ENCODE peak calls at places on chromosomes 4 and X, in four cellular contexts. One of them, this sample, is unnamed.

GRCh38 chrX:83469551-83469950 is 38.5 kb upstream of the POU3F4 start:
- DNase-seq in Panc1: peak
- DNase-seq in HepG2: peak
- DNase-seq in HCT116: no peak
- DNase-seq in this sample: no peak

GRCh38 chrX:106670631-106671030 is 55.9 kb upstream of the RNF128 start:
- DNase-seq in HepG2: no peak
- DNase-seq in Panc1: no peak
- DNase-seq in HCT116: no peak
- DNase-seq in this sample: no peak

GRCh38 chr4:169398294-169398693 is 127.5 kb upstream of the SH3RF1 start:
- DNase-seq in HCT116: no peak
- DNase-seq in HepG2: no peak
- DNase-seq in Panc1: no peak
- DNase-seq in this sample: no peak

GRCh38 chrX:74422029-74422352 is 698 bp downstream of the SLC16A2 start:
- DNase-seq in HCT116: no peak
- DNase-seq in HepG2: no peak
- DNase-seq in Panc1: no peak
- DNase-seq in this sample: no peak

GRCh38 chrX:140157611-140158010 is 192.3 kb upstream of the CXorf66 start:
- DNase-seq in Panc1: no peak
- DNase-seq in HCT116: no peak
- DNase-seq in HepG2: no peak
- DNase-seq in this sample: no peak

GRCh38 chrX:44303119-44303518 is 40.4 kb downstream of the EFHC2 start:
- DNase-seq in HepG2: no peak
- DNase-seq in HCT116: no peak
- DNase-seq in Panc1: no peak
- DNase-seq in this sample: peak

GRCh38 chr4:87886083-87886482 is 53.3 kb downstream of the MEPE start:
- DNase-seq in HCT116: no peak
- DNase-seq in HepG2: no peak
- DNase-seq in Panc1: no peak
- DNase-seq in this sample: no peak

GRCh38 chr4:30870513-30870912 is 150.3 kb downstream of the PCDH7 start:
- DNase-seq in Panc1: no peak
- DNase-seq in HepG2: no peak
- DNase-seq in HCT116: peak
- DNase-seq in this sample: no peak

GRCh38 chr4:118848242-118848641 is 12.3 kb upstream of the SEC24D start:
- DNase-seq in HCT116: no peak
- DNase-seq in HepG2: no peak
- DNase-seq in Panc1: no peak
- DNase-seq in this sample: no peak

GRCh38 chrX:45716747-45717146 is 516.1 kb upstream of the DIPK2B start:
- DNase-seq in HCT116: no peak
- DNase-seq in HepG2: no peak
- DNase-seq in Panc1: no peak
- DNase-seq in this sample: no peak

GRCh38 chr4:146981651-146982050 is 36.0 kb upstream of the TTC29 start:
- DNase-seq in Panc1: no peak
- DNase-seq in HepG2: no peak
- DNase-seq in HCT116: no peak
- DNase-seq in this sample: no peak

GRCh38 chrX:148530464-148531077 is 30.2 kb downstream of the AFF2 start:
- DNase-seq in HCT116: no peak
- DNase-seq in Panc1: no peak
- DNase-seq in HepG2: no peak
- DNase-seq in this sample: no peak

GRCh38 chrX:150649096-150649870 is 43.9 kb upstream of the MTMR1 start:
- DNase-seq in HepG2: no peak
- DNase-seq in HCT116: no peak
- DNase-seq in Panc1: no peak
- DNase-seq in this sample: no peak

GRCh38 chr4:186149872-186150271 is 41.5 kb upstream of the CYP4V2 start:
- DNase-seq in HepG2: peak
- DNase-seq in HCT116: no peak
- DNase-seq in Panc1: no peak
- DNase-seq in this sample: peak

GRCh38 chrX:149650162-149650561 is 18.6 kb upstream of the TMEM185A start:
- DNase-seq in Panc1: no peak
- DNase-seq in HepG2: no peak
- DNase-seq in HCT116: no peak
- DNase-seq in this sample: no peak

GRCh38 chr4:78379991-78380739 is 171.4 kb upstream of the ANXA3 start:
- DNase-seq in HepG2: no peak
- DNase-seq in HCT116: no peak
- DNase-seq in Panc1: no peak
- DNase-seq in this sample: no peak

GRCh38 chr4:123299212-123299651 is 97.4 kb upstream of the SPRY1 start:
- DNase-seq in HCT116: no peak
- DNase-seq in Panc1: no peak
- DNase-seq in HepG2: no peak
- DNase-seq in this sample: no peak

GRCh38 chr4:152957437-152958185 is 21.5 kb downstream of the FHDC1 start:
- DNase-seq in HepG2: no peak
- DNase-seq in Panc1: no peak
- DNase-seq in HCT116: no peak
- DNase-seq in this sample: peak

GRCh38 chrX:370244-370962 is 16.3 kb downstream of the PPP2R3B start:
- DNase-seq in HepG2: no peak
- DNase-seq in HCT116: no peak
- DNase-seq in Panc1: no peak
- DNase-seq in this sample: no peak

GRCh38 chr4:152968806-152969394 is 32.8 kb downstream of the FHDC1 start:
- DNase-seq in HCT116: no peak
- DNase-seq in HepG2: no peak
- DNase-seq in Panc1: no peak
- DNase-seq in this sample: no peak

GRCh38 chrX:64570204-64570603 is 175.0 kb upstream of the MTMR8 start:
- DNase-seq in HepG2: no peak
- DNase-seq in HCT116: no peak
- DNase-seq in Panc1: no peak
- DNase-seq in this sample: no peak

GRCh38 chrX:9293051-9293496 is 171.8 kb upstream of the TBL1X start:
- DNase-seq in Panc1: no peak
- DNase-seq in HepG2: no peak
- DNase-seq in HCT116: no peak
- DNase-seq in this sample: no peak

GRCh38 chrX:9293903-9294302 is 171.0 kb upstream of the TBL1X start:
- DNase-seq in Panc1: no peak
- DNase-seq in HepG2: no peak
- DNase-seq in HCT116: no peak
- DNase-seq in this sample: no peak

GRCh38 chrX:9286234-9286633 is 178.6 kb upstream of the TBL1X start:
- DNase-seq in Panc1: no peak
- DNase-seq in HCT116: no peak
- DNase-seq in HepG2: no peak
- DNase-seq in this sample: no peak

GRCh38 chrX:9291666-9292065 is 173.2 kb upstream of the TBL1X start:
- DNase-seq in HepG2: no peak
- DNase-seq in HCT116: no peak
- DNase-seq in Panc1: no peak
- DNase-seq in this sample: no peak
- TF ChIP-seq TCF7L2 in HepG2: no peak
- TF ChIP-seq TCF7L2 in HCT116: no peak
- TF ChIP-seq TCF7L2 in Panc1: no peak
- TF ChIP-seq TCF7L2 in this sample: no peak

GRCh38 chrX:138014577-138014976 is 448.6 kb downstream of the ZIC3 start:
- DNase-seq in HCT116: no peak
- DNase-seq in HepG2: no peak
- DNase-seq in Panc1: no peak
- DNase-seq in this sample: no peak

GRCh38 chrX:138020941-138021340 is 455.0 kb downstream of the ZIC3 start:
- DNase-seq in Panc1: no peak
- DNase-seq in HepG2: no peak
- DNase-seq in HCT116: no peak
- DNase-seq in this sample: no peak

GRCh38 chrX:138018145-138018799 is 452.3 kb downstream of the ZIC3 start:
- DNase-seq in HepG2: no peak
- DNase-seq in Panc1: no peak
- DNase-seq in HCT116: no peak
- DNase-seq in this sample: no peak
- TF ChIP-seq TCF7L2 in HepG2: no peak
- TF ChIP-seq TCF7L2 in Panc1: no peak
- TF ChIP-seq TCF7L2 in HCT116: no peak
- TF ChIP-seq TCF7L2 in this sample: no peak

GRCh38 chr4:53913098-53913497 is 151.3 kb downstream of the CHIC2 start:
- DNase-seq in HepG2: no peak
- DNase-seq in HCT116: no peak
- DNase-seq in Panc1: no peak
- DNase-seq in this sample: no peak

GRCh38 chr4:53916431-53916889 is 147.9 kb downstream of the CHIC2 start:
- DNase-seq in HCT116: no peak
- DNase-seq in HepG2: no peak
- DNase-seq in Panc1: no peak
- DNase-seq in this sample: no peak

GRCh38 chr4:53917719-53918118 is 146.7 kb downstream of the CHIC2 start:
- DNase-seq in Panc1: no peak
- DNase-seq in HepG2: no peak
- DNase-seq in HCT116: no peak
- DNase-seq in this sample: no peak

GRCh38 chr4:53913771-53914170 is 150.6 kb downstream of the CHIC2 start:
- DNase-seq in HCT116: no peak
- DNase-seq in Panc1: no peak
- DNase-seq in HepG2: no peak
- DNase-seq in this sample: no peak

DNA sequence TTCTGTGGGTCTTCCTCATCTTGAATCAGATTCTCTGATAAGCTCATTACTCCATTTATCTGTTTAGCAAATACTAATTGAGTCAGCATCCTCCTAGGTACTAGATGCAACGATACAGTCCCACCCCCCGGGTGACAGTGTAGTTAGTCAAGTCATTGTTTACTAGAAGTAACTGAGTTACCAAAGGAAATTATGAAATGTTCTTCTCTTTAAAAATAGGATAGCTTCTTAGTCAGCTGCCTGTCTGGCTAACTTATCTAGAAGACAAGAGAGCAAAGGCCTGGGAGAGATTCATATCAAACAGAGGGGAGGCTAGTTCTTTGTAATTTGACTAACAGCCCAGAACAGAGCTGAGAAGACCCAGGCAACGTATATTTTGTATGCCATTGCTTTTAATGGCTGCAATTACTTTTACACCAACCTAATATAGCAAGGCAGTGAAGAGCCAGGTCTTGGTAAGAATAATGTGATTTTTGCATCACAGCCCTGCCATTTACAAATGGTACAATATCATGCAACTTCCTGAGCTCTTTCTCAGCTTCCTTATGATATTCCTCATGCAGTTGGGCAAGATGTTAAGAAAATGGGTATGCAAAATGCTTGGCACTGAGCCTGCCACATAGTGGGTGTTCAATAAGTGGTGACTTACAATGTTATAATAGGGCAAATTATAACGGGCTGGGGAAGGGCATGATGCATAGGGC is 149.9 kb downstream of the CHIC2 start:
- DNase-seq in HCT116: no peak
- DNase-seq in HepG2: no peak
- DNase-seq in Panc1: peak
- DNase-seq in this sample: no peak
- TF ChIP-seq TCF7L2 in HCT116: no peak
- TF ChIP-seq TCF7L2 in HepG2: no peak
- TF ChIP-seq TCF7L2 in Panc1: no peak
- TF ChIP-seq TCF7L2 in this sample: no peak

GRCh38 chrX:1587161-1587560 is 4.2 kb upstream of the AKAP17A start:
- DNase-seq in HCT116: no peak
- DNase-seq in Panc1: no peak
- DNase-seq in HepG2: no peak
- DNase-seq in this sample: no peak
- TF ChIP-seq TCF7L2 in HCT116: no peak
- TF ChIP-seq TCF7L2 in Panc1: no peak
- TF ChIP-seq TCF7L2 in HepG2: no peak
- TF ChIP-seq TCF7L2 in this sample: no peak

GRCh38 chr4:74374561-74375327 is 9.8 kb downstream of the EREG start:
- DNase-seq in Panc1: peak
- DNase-seq in HepG2: no peak
- DNase-seq in HCT116: peak
- DNase-seq in this sample: no peak

GRCh38 chr4:74377714-74378113 is 12.8 kb downstream of the EREG start:
- DNase-seq in Panc1: no peak
- DNase-seq in HCT116: no peak
- DNase-seq in HepG2: no peak
- DNase-seq in this sample: no peak

GRCh38 chr4:74375824-74376426 is 11.0 kb downstream of the EREG start:
- DNase-seq in Panc1: no peak
- DNase-seq in HCT116: no peak
- DNase-seq in HepG2: no peak
- DNase-seq in this sample: no peak

GRCh38 chr4:74378573-74378972 is 13.6 kb downstream of the EREG start:
- DNase-seq in HCT116: no peak
- DNase-seq in Panc1: no peak
- DNase-seq in HepG2: no peak
- DNase-seq in this sample: no peak

DNA sequence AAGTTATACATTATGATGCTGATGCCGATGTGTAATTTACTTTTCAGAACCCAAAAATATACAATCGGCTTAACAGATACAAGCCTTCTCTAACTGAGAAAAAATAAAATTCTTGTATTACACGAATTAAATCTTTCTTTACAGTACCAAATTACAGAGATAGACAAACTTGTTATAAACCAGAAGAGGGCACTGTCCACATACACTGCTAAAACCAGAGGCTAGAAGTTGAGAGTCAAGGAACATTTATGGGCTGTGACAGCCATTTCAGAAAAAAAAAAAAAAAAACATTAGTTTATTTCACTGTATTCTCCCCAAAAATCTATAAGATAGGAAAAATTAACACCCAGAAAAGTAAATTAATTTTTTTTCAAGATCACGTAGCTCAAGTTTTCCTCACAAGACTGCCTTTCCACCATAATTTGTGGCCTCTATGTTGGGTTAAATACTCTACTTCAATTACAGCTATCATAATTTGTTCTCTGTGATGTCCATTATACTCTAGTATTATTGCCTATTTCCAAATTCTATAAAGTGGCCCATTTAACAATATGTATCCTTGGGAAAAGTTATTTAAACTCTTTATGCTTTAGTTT is 12.0 kb downstream of the EREG start:
- DNase-seq in Panc1: no peak
- DNase-seq in HepG2: peak
- DNase-seq in HCT116: no peak
- DNase-seq in this sample: peak
- TF ChIP-seq TCF7L2 in Panc1: no peak
- TF ChIP-seq TCF7L2 in HepG2: no peak
- TF ChIP-seq TCF7L2 in HCT116: no peak
- TF ChIP-seq TCF7L2 in this sample: no peak

GRCh38 chr4:16140520-16141249 is 56.9 kb upstream of the PROM1 start:
- DNase-seq in HepG2: peak
- DNase-seq in HCT116: peak
- DNase-seq in Panc1: no peak
- DNase-seq in this sample: no peak
- TF ChIP-seq TCF7L2 in HepG2: no peak
- TF ChIP-seq TCF7L2 in HCT116: no peak
- TF ChIP-seq TCF7L2 in Panc1: no peak
- TF ChIP-seq TCF7L2 in this sample: no peak